ENCODE peak calls at places on chromosomes 3 and 15, in nine cellular contexts. J is lower lobe of right lung, X is breast epithelium, M is upper lobe of right lung, K is Panc1, H is foreskin fibroblast, Q is fibroblast of pulmonary artery, S is AG09309, C is choroid plexus epithelial cell. R is an unnamed sample.

GRCh38 chr3:128317101-128317697 is 149.5 kb downstream of the DNAJB8 start:
- DNase-seq in J (no peak), X (peak), M (no peak), K (no peak), H (peak), Q (no peak), S (no peak), C (no peak), R (no peak)

GRCh38 chr15:58438956-58439355 is 7.2 kb downstream of the LIPC start:
- DNase-seq in J (no peak), X (peak), M (no peak), K (no peak), H (peak), Q (peak), S (peak), C (peak), R (peak)

GRCh38 chr3:9678493-9678892 is 25.1 kb upstream of the CPNE9 start:
- DNase-seq in J (no peak), X (no peak), M (no peak), K (no peak), H (no peak), Q (no peak), S (no peak), C (no peak), R (no peak)

GRCh38 chr3:107928084-107928445 is 162.8 kb downstream of the CD47 start:
- DNase-seq in J (no peak), X (no peak), M (no peak), K (no peak), H (peak), Q (peak), S (peak), C (peak), R (no peak)

GRCh38 chr15:31489801-31490646 is 163.4 kb downstream of the KLF13 start:
- DNase-seq in J (no peak), X (no peak), M (peak), K (no peak), H (peak), Q (peak), S (no peak), C (peak), R (peak)

GRCh38 chr3:122577409-122578028 is at the start of gene PARP15:
- DNase-seq in J (peak), X (no peak), M (peak), K (no peak), H (peak), Q (no peak), S (no peak), C (no peak), R (no peak)

GRCh38 chr15:56495050-56495449 is 30.1 kb upstream of the MNS1 start:
- DNase-seq in J (no peak), X (no peak), M (no peak), K (no peak), H (no peak), Q (no peak), S (no peak), C (no peak), R (no peak)

GRCh38 chr3:121552797-121553196 is 7.0 kb upstream of the POLQ start:
- DNase-seq in J (no peak), X (no peak), M (no peak), K (no peak), H (no peak), Q (no peak), S (no peak), C (no peak), R (no peak)

GRCh38 chr15:64877435-64877834 is 34.3 kb upstream of the ANKDD1A start:
- DNase-seq in J (peak), X (no peak), M (peak), K (no peak), H (peak), Q (peak), S (no peak), C (peak), R (peak)

GRCh38 chr15:100663066-100663465 is 60.7 kb downstream of the ASB7 start:
- DNase-seq in J (no peak), X (no peak), M (no peak), K (no peak), H (peak), Q (no peak), S (no peak), C (no peak), R (no peak)

GRCh38 chr3:183161552-183162345 is 785 bp downstream of the LAMP3 start:
- DNase-seq in J (no peak), X (peak), M (no peak), K (no peak), H (peak), Q (no peak), S (no peak), C (peak), R (no peak)

GRCh38 chr15:75321711-75322110 is 14.2 kb upstream of the COMMD4 start:
- DNase-seq in J (no peak), X (no peak), M (no peak), K (no peak), H (no peak), Q (no peak), S (no peak), C (no peak), R (no peak)

GRCh38 chr15:26179906-26180305 is 316.8 kb upstream of the ATP10A start:
- DNase-seq in J (no peak), X (no peak), M (no peak), K (no peak), H (no peak), Q (no peak), S (no peak), C (no peak), R (no peak)

GRCh38 chr3:13776253-13777050 is 103.4 kb downstream of the WNT7A start:
- DNase-seq in J (no peak), X (no peak), M (no peak), K (no peak), H (no peak), Q (no peak), S (no peak), C (no peak), R (no peak)

GRCh38 chr3:18444597-18445420 is 19.7 kb upstream of the SATB1 start:
- DNase-seq in J (peak), X (no peak), M (peak), K (no peak), H (peak), Q (peak), S (no peak), C (peak), R (no peak)

GRCh38 chr3:4821975-4822374 is 157.3 kb upstream of the BHLHE40 start:
- DNase-seq in J (no peak), X (no peak), M (no peak), K (no peak), H (no peak), Q (no peak), S (no peak), C (no peak), R (no peak)

GRCh38 chr3:49411550-49411967 is 217 bp downstream of the RHOA start:
- DNase-seq in J (peak), X (peak), M (peak), K (no peak), H (peak), Q (no peak), S (no peak), C (no peak), R (no peak)

GRCh38 chr3:127035672-127036071 is 52.8 kb downstream of the PLXNA1 start:
- DNase-seq in J (peak), X (no peak), M (peak), K (no peak), H (peak), Q (peak), S (peak), C (peak), R (no peak)

GRCh38 chr3:188164248-188164687 is 10.3 kb downstream of the LPP start:
- DNase-seq in J (no peak), X (peak), M (no peak), K (no peak), H (no peak), Q (no peak), S (no peak), C (no peak), R (peak)

GRCh38 chr3:42110631-42111030 is 19.5 kb downstream of the TRAK1 start:
- DNase-seq in J (no peak), X (no peak), M (no peak), K (no peak), H (no peak), Q (no peak), S (no peak), C (no peak), R (no peak)

GRCh38 chr3:187016639-187017345 is 86.5 kb downstream of the ST6GAL1 start:
- DNase-seq in J (no peak), X (no peak), M (no peak), K (no peak), H (peak), Q (peak), S (no peak), C (peak), R (no peak)

DNA sequence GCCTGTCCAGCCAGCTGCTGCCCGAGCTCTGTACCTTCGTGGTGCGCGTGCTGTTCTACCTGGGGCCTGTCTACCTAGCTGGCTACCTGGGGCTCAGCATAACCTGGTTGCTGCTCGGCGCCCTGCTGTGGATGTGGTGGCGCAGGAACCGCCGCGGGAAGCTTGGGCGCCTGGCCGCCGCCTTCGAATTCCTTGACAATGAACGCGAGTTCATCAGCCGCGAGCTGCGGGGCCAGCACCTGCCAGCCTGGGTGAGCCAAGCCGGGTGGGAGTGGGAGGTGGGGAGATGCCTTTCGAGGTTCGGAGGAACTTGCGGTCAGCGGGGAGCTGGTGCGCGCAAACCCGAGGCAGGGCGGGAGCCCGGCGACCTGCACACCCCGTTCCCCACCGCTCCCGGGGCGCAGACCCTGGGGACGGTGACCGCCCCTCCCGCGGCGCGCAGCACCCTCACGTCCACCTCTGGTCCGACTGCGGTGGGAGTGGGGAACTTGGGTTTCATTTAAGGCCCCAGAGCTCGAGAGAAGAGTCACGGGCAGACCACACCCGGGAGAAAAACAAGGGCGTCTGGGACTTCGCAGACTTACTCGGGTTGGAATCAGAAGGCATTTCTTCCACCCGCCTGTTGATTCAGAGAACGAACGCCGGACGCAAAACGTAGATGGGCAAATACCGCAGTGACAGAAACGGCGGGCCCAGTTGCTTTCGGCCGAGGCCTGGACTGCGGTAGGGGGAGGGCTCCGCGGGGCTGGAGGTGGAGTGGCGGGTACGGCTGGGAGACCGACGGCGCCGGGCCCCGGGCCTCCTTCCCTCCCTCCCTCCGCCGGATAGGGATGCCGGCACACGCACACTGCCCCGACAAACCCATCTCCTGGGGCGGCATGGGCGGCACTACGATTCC is 708 bp downstream of the ESYT3 start:
- DNase-seq in J (no peak), X (no peak), M (peak), K (no peak), H (peak), Q (peak), S (no peak), C (peak), R (no peak)
- H3K4me3 ChIP-seq in J (peak), X (peak), M (peak), K (peak), H (peak), Q (peak), S (peak), C (peak), R (peak)

GRCh38 chr3:133942761-133943535 is 47.3 kb upstream of the RAB6B start:
- DNase-seq in J (no peak), X (no peak), M (no peak), K (no peak), H (no peak), Q (no peak), S (no peak), C (no peak), R (no peak)

GRCh38 chr3:133944641-133945441 is 49.2 kb upstream of the RAB6B start:
- DNase-seq in J (no peak), X (peak), M (no peak), K (no peak), H (peak), Q (peak), S (no peak), C (peak), R (peak)

GRCh38 chr3:133944181-133944580 is 48.5 kb upstream of the RAB6B start:
- DNase-seq in J (no peak), X (no peak), M (no peak), K (peak), H (peak), Q (no peak), S (no peak), C (peak), R (no peak)

GRCh38 chr3:133945696-133946095 is 50.0 kb upstream of the RAB6B start:
- DNase-seq in J (no peak), X (no peak), M (peak), K (no peak), H (no peak), Q (no peak), S (no peak), C (no peak), R (no peak)

GRCh38 chr3:133943639-133944131 is 48.0 kb upstream of the RAB6B start:
- DNase-seq in J (no peak), X (peak), M (peak), K (peak), H (peak), Q (peak), S (peak), C (peak), R (peak)
- TF ChIP-seq CTCF in J (no peak), X (no peak), M (no peak), K (no peak), H (no peak), Q (no peak), S (no peak), C (no peak), R (no peak)

GRCh38 chr3:159854500-159855124 is 134.0 kb upstream of the IL12A start:
- DNase-seq in J (no peak), X (no peak), M (no peak), K (peak), H (peak), Q (peak), S (peak), C (peak), R (no peak)
- H3K4me3 ChIP-seq in J (no peak), X (no peak), M (peak), K (peak), H (peak), Q (peak), S (no peak), C (peak), R (no peak)

DNA sequence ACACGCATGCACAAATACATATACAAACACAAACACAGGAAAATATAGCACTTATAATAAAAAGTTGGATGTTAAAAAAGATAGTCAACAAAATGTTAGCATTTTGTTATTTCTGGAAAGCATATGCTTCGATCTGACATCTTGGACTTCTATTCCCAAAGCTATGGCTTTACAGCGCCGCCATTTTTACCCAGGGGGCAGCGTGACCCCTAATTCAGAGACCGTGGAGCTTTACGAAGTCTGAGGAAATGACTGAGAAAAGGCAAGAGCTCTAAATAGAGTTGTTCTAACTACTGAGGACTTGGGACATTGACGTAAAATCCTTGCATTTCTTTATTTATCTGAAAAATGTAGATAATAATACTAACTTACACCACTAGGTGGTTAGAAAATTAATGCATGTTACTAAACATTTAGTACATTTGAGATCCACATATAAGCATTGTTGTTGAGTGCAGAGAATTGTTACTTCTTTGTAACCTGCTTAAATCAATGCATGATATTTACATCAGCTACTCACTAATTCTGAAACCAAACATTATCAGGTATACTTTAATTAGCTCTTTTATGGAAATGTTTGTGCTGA is 155.4 kb downstream of the TP63 start:
- DNase-seq in J (no peak), X (no peak), M (no peak), K (no peak), H (no peak), Q (no peak), S (no peak), C (no peak), R (no peak)
- TF ChIP-seq CTCF in J (no peak), X (peak), M (no peak), K (peak), H (no peak), Q (peak), S (no peak), C (peak), R (no peak)

R was measured in LNCaP clone FGC.